ENCODE peak calls at places on chromosomes 13 and 19, in five cellular contexts. One of them, this sample, is unnamed.

GRCh38 chr19:19538077-19538764 is at the start of gene CILP2:
- DNase-seq in thoracic aorta: no peak
- DNase-seq in pancreas: peak; percentile 43
- DNase-seq in endodermal cell: peak; percentile 94
- DNase-seq in fibroblast of lung: no peak
- DNase-seq in this sample: no peak

GRCh38 chr13:96020155-96020575 is 33.0 kb downstream of the UGGT2 start:
- DNase-seq in thoracic aorta: no peak
- DNase-seq in pancreas: peak; percentile 72
- DNase-seq in endodermal cell: peak; percentile 80
- DNase-seq in fibroblast of lung: peak; percentile 64
- DNase-seq in this sample: peak; percentile 37

GRCh38 chr13:112849500-112849899 is 119.5 kb upstream of the MCF2L start:
- DNase-seq in thoracic aorta: no peak
- DNase-seq in pancreas: no peak
- DNase-seq in endodermal cell: no peak
- DNase-seq in fibroblast of lung: peak; percentile 23
- DNase-seq in this sample: peak; percentile 19

GRCh38 chr19:48645652-48646191 is at the start of gene CA11:
- DNase-seq in thoracic aorta: no peak
- DNase-seq in pancreas: no peak
- DNase-seq in endodermal cell: peak; percentile 83
- DNase-seq in fibroblast of lung: no peak
- DNase-seq in this sample: peak; percentile 38

GRCh38 chr13:30422056-30422914 is at the start of gene UBE2L5:
- DNase-seq in thoracic aorta: no peak
- DNase-seq in pancreas: peak; percentile 79
- DNase-seq in endodermal cell: peak; percentile 95
- DNase-seq in fibroblast of lung: peak; percentile 85
- DNase-seq in this sample: peak; percentile 61

GRCh38 chr13:77696006-77696862 is 1.3 kb upstream of the SLAIN1 start:
- DNase-seq in thoracic aorta: no peak
- DNase-seq in pancreas: no peak
- DNase-seq in endodermal cell: peak; percentile 44
- DNase-seq in fibroblast of lung: peak; percentile 7
- DNase-seq in this sample: no peak

GRCh38 chr19:35712910-35713845 is 4.6 kb upstream of the KMT2B start:
- DNase-seq in thoracic aorta: no peak
- DNase-seq in pancreas: no peak
- DNase-seq in endodermal cell: no peak
- DNase-seq in fibroblast of lung: no peak
- DNase-seq in this sample: no peak

GRCh38 chr13:33075996-33076395 is 59.8 kb downstream of the KL start:
- DNase-seq in thoracic aorta: no peak
- DNase-seq in pancreas: no peak
- DNase-seq in endodermal cell: no peak
- DNase-seq in fibroblast of lung: no peak
- DNase-seq in this sample: no peak

GRCh38 chr13:27868639-27869435 is 51.0 kb upstream of the PDX1 start:
- DNase-seq in thoracic aorta: no peak
- DNase-seq in pancreas: no peak
- DNase-seq in endodermal cell: no peak
- DNase-seq in fibroblast of lung: no peak
- DNase-seq in this sample: no peak

GRCh38 chr13:91361755-91362271 is 14.3 kb downstream of the MIR17HG start:
- DNase-seq in thoracic aorta: no peak
- DNase-seq in pancreas: no peak
- DNase-seq in endodermal cell: no peak
- DNase-seq in fibroblast of lung: no peak
- DNase-seq in this sample: no peak

GRCh38 chr13:107866007-107866665 is 349.2 kb downstream of the LIG4 start:
- DNase-seq in thoracic aorta: no peak
- DNase-seq in pancreas: peak; percentile 25
- DNase-seq in endodermal cell: peak; percentile 85
- DNase-seq in fibroblast of lung: peak; percentile 62
- DNase-seq in this sample: no peak

GRCh38 chr19:12065100-12065538 is 588 bp downstream of the ZNF844 start:
- DNase-seq in thoracic aorta: no peak
- DNase-seq in pancreas: peak; percentile 28
- DNase-seq in endodermal cell: no peak
- DNase-seq in fibroblast of lung: peak; percentile 61
- DNase-seq in this sample: peak; percentile 64

GRCh38 chr19:45821103-45821521 is 6.0 kb upstream of the RSPH6A start:
- DNase-seq in thoracic aorta: no peak
- DNase-seq in pancreas: no peak
- DNase-seq in endodermal cell: peak; percentile 42
- DNase-seq in fibroblast of lung: no peak
- DNase-seq in this sample: no peak

GRCh38 chr13:32734511-32734910 is 148.3 kb downstream of the PDS5B start:
- DNase-seq in thoracic aorta: no peak
- DNase-seq in pancreas: no peak
- DNase-seq in endodermal cell: no peak
- DNase-seq in fibroblast of lung: peak; percentile 86
- DNase-seq in this sample: peak; percentile 78

GRCh38 chr13:58964048-58964447 is 1199.7 kb downstream of the DIAPH3 start:
- DNase-seq in thoracic aorta: no peak
- DNase-seq in pancreas: no peak
- DNase-seq in endodermal cell: no peak
- DNase-seq in fibroblast of lung: no peak
- DNase-seq in this sample: no peak

GRCh38 chr19:28394705-28395104 is 818.2 kb downstream of the UQCRFS1 start:
- DNase-seq in thoracic aorta: no peak
- DNase-seq in pancreas: no peak
- DNase-seq in endodermal cell: no peak
- DNase-seq in fibroblast of lung: no peak
- DNase-seq in this sample: no peak

DNA sequence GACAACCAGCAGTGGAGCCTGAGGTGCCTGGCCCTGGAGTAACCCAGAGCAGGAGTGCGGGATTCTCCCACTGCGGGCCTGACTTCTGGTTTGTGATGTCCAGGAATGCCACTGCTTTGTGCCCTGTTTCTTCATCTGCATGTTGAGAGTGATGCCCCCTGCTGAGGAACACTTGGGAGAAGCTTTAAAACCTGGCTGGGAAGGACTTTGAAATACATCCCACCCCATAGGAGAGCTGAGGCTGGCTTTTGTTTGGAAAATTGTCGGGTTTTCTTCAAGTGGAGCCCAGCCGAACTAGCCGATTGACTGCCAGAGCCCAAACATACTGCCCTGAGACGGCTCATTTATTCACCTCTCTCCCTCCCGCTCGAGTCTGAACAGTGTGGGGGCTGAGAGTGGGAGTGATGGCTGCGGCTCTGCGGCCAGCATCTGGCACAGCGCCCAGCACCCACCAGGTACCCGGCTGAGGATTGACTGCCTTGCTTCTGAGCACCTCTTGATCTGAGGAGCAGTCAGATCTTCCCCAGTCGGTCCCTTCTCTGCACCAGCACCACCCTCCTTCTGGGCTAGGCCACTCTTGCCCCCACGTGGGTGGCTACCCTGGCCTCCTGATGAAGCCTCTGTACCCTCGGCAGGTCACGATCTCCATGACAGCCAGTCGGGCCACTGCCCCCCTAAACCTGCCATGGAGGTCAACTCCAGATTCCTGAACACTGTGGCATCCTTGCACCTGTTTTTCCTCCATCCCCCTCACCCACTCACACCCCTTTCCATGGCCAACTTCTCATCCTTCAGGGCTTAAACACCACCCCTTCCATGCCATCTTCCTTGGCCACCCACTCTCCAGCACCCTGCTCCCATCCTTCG is 148.9 kb downstream of the SIPA1L3 start:
- DNase-seq in thoracic aorta: no peak
- DNase-seq in pancreas: no peak
- DNase-seq in endodermal cell: peak; percentile 80
- DNase-seq in fibroblast of lung: no peak
- DNase-seq in this sample: no peak
- H3K4me3 ChIP-seq in thoracic aorta: no peak overlapping the region
- H3K4me3 ChIP-seq in pancreas: no peak overlapping the region
- H3K4me3 ChIP-seq in endodermal cell: no peak overlapping the region
- H3K4me3 ChIP-seq in fibroblast of lung: no peak overlapping the region
- H3K4me3 ChIP-seq in this sample: no peak overlapping the region

GRCh38 chr13:98142427-98143156 is at the start of gene FARP1:
- DNase-seq in thoracic aorta: no peak
- DNase-seq in pancreas: peak; percentile 90
- DNase-seq in endodermal cell: peak; percentile 89
- DNase-seq in fibroblast of lung: peak; percentile 64
- DNase-seq in this sample: peak; percentile 67
- TF ChIP-seq CTCF in thoracic aorta: no peak
- TF ChIP-seq CTCF in pancreas: peak; percentile 25
- TF ChIP-seq CTCF in endodermal cell: peak; percentile 50
- TF ChIP-seq CTCF in fibroblast of lung: no peak
- TF ChIP-seq CTCF in this sample: no peak

DNA sequence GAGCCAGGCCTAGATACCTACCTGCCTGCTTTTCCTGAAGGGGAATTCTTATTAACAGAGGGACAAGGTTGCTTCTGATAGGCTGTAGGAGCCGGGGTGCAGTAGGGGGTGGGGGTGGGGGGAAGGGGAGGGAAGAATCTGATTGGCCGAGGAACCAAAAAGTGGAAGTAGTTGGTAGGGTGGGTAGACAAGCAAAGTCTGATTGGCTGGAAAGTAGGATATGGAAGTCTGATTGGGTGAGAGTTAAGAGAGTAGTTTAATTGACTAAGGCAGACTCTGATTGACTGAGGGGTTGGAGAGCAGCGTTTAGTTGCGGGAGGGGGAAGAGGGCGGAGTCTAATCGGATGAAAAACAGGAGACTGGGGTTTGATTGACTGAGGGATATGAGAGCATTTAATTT is 9.4 kb upstream of the CYP4F22 start:
- DNase-seq in thoracic aorta: no peak
- DNase-seq in pancreas: no peak
- DNase-seq in endodermal cell: peak; percentile 69
- DNase-seq in fibroblast of lung: no peak
- DNase-seq in this sample: no peak
- H3K4me3 ChIP-seq in thoracic aorta: no peak overlapping the region
- H3K4me3 ChIP-seq in pancreas: no peak overlapping the region
- H3K4me3 ChIP-seq in endodermal cell: no peak overlapping the region
- H3K4me3 ChIP-seq in fibroblast of lung: no peak overlapping the region
- H3K4me3 ChIP-seq in this sample: no peak overlapping the region

DNA sequence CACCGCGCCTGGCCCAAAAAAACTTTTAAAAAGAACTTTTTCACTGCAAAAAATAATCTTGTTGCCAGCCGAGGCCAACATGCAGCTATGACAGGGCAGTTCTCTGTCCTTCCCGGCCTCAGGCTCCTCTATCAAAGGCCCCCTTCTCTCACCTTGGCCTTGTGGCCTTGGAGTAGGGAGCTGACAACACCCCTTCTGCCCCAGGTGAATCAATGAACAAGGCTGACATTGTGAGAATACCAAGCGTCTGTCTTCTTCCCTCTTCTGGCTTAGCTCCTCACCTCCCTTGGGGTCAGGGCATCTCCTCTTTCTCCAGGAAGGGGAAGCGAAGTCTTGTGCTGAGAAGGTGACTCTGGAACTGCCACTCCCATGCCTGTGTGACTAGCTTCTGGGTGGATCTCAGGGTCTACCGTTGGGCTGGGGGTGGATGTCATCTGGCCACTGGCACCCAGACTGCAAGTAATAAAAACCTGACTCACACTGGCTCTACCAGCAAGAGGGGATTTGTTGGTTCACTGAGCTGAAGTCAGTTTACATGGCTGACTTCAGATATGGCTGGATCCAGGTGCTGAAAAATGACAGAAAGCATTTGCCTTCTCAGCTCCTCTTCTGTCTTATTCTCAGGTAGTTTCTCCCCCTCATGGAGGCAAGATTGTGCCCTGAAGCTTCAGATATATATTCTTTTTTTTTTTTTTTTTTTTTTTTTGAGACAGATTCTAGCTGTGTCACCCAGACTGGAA is 6.3 kb downstream of the C19orf38 start:
- DNase-seq in thoracic aorta: no peak
- DNase-seq in pancreas: no peak
- DNase-seq in endodermal cell: no peak
- DNase-seq in fibroblast of lung: no peak
- DNase-seq in this sample: no peak
- TF ChIP-seq CTCF in thoracic aorta: no peak
- TF ChIP-seq CTCF in pancreas: no peak
- TF ChIP-seq CTCF in endodermal cell: no peak
- TF ChIP-seq CTCF in fibroblast of lung: no peak
- TF ChIP-seq CTCF in this sample: no peak

DNA sequence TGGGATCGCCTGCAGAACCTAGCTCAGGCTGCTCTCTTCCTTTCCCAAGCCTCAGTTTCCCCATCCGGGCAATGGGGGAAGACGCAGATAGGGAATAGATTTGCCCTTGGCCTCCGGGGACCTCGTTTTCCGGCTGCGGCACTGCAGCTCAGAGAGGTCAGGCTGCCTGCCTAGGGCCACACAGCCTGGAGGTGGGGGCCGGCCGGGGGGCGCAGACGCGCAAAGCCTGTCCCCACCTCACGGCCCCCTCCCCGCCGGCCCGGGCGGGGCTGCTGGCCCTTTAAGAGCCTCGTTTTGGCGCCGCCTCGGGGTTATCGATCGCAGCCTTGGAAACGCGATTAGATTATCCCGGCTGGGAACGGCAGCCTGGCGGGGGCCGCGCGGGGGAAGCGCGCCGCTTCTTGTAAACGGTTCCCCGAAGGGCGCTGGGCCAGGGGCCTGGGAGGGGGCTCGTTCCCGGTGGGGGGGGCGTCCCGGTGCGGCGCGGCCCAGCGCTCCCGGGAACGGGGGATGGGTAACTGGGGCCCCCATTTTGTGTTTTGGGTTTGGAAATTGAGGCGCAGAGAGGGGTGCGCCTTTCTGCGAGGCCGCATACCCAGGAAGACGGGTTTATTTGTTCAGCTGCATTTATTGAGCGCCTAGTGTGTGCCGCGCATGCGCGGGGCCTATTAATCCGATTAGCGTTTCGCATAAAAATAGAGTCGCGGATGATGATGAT is 23.4 kb upstream of the TCF3 start:
- DNase-seq in thoracic aorta: no peak
- DNase-seq in pancreas: peak; percentile 69
- DNase-seq in endodermal cell: peak; percentile 77
- DNase-seq in fibroblast of lung: no peak
- DNase-seq in this sample: no peak
- H3K4me3 ChIP-seq in thoracic aorta: no peak overlapping the region
- H3K4me3 ChIP-seq in pancreas: peak overlapping the region; percentile 29
- H3K4me3 ChIP-seq in endodermal cell: peak overlapping the region; percentile 65
- H3K4me3 ChIP-seq in fibroblast of lung: no peak overlapping the region
- H3K4me3 ChIP-seq in this sample: no peak overlapping the region

GRCh38 chr19:58380736-58381459 is at the start of gene ZNF837:
- DNase-seq in thoracic aorta: peak; percentile 92
- DNase-seq in pancreas: peak; percentile 99
- DNase-seq in endodermal cell: peak; percentile 99
- DNase-seq in fibroblast of lung: peak; percentile 100
- DNase-seq in this sample: peak; percentile 100
- TF ChIP-seq CTCF in thoracic aorta: no peak
- TF ChIP-seq CTCF in pancreas: no peak
- TF ChIP-seq CTCF in endodermal cell: no peak
- TF ChIP-seq CTCF in fibroblast of lung: no peak
- TF ChIP-seq CTCF in this sample: no peak

DNA sequence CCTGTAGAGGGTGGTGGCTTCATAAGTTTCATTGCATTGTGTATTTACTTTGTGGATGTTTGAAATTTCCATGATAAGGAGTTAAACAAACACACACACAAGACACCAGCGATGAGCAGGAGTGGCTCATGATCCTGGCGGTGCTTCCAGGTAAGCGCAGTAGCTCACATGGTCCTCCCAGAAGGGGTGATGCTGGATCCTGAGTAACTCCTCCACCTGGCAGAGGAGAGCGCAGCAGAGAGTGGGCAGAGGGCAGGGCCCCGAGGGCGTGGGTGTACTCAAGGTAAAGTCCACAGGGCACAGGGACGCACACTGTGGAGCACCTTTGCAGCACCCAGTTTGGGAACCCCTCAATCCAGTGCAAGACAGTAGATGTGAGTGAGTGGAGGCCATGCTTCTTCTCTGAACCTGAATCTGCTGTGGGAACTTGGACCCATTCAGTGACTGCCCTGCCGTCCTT is 54.0 kb downstream of the RFX2 start:
- DNase-seq in thoracic aorta: no peak
- DNase-seq in pancreas: no peak
- DNase-seq in endodermal cell: no peak
- DNase-seq in fibroblast of lung: no peak
- DNase-seq in this sample: no peak
- H3K4me3 ChIP-seq in thoracic aorta: peak overlapping the region; percentile 63
- H3K4me3 ChIP-seq in pancreas: no peak overlapping the region
- H3K4me3 ChIP-seq in endodermal cell: no peak overlapping the region
- H3K4me3 ChIP-seq in fibroblast of lung: no peak overlapping the region
- H3K4me3 ChIP-seq in this sample: no peak overlapping the region

This sample was measured in foreskin fibroblast.